ENCODE peak calls at places on chromosomes 1 and 21, in four cellular contexts. One of them, this sample, is unnamed.

GRCh38 chr21:42818328-42818749 is 61.0 kb downstream of the WDR4 start:
- DNase-seq in HFF-Myc: no peak
- DNase-seq in T-helper 2 cell treated with Interferon-gamma antibody and Interleukin-4, amounts not matched to agents 5 μg/mL and 100 μg/mL, for 36 hours: no peak
- DNase-seq in T-helper 22 cell: peak
- DNase-seq in this sample: peak

GRCh38 chr1:227920896-227921295 is 26.8 kb downstream of the WNT9A start:
- DNase-seq in HFF-Myc: no peak
- DNase-seq in T-helper 2 cell treated with Interferon-gamma antibody and Interleukin-4, amounts not matched to agents 5 μg/mL and 100 μg/mL, for 36 hours: no peak
- DNase-seq in T-helper 22 cell: no peak
- DNase-seq in this sample: no peak

GRCh38 chr1:103180660-103181059 is 72.3 kb upstream of the COL11A1 start:
- DNase-seq in HFF-Myc: peak
- DNase-seq in T-helper 2 cell treated with Interferon-gamma antibody and Interleukin-4, amounts not matched to agents 5 μg/mL and 100 μg/mL, for 36 hours: no peak
- DNase-seq in T-helper 22 cell: no peak
- DNase-seq in this sample: no peak

GRCh38 chr1:151494741-151495281 is 16.4 kb upstream of the CGN start:
- DNase-seq in HFF-Myc: peak
- DNase-seq in T-helper 2 cell treated with Interferon-gamma antibody and Interleukin-4, amounts not matched to agents 5 μg/mL and 100 μg/mL, for 36 hours: no peak
- DNase-seq in T-helper 22 cell: no peak
- DNase-seq in this sample: peak

GRCh38 chr1:154849645-154850131 is 20.4 kb downstream of the KCNN3 start:
- DNase-seq in HFF-Myc: no peak
- DNase-seq in T-helper 2 cell treated with Interferon-gamma antibody and Interleukin-4, amounts not matched to agents 5 μg/mL and 100 μg/mL, for 36 hours: peak
- DNase-seq in T-helper 22 cell: no peak
- DNase-seq in this sample: no peak

GRCh38 chr1:91501527-91501859 is 842 bp downstream of the CDC7 start:
- DNase-seq in HFF-Myc: no peak
- DNase-seq in T-helper 2 cell treated with Interferon-gamma antibody and Interleukin-4, amounts not matched to agents 5 μg/mL and 100 μg/mL, for 36 hours: no peak
- DNase-seq in T-helper 22 cell: no peak
- DNase-seq in this sample: no peak

GRCh38 chr1:59156031-59156430 is 140.9 kb upstream of the FGGY start:
- DNase-seq in HFF-Myc: no peak
- DNase-seq in T-helper 2 cell treated with Interferon-gamma antibody and Interleukin-4, amounts not matched to agents 5 μg/mL and 100 μg/mL, for 36 hours: no peak
- DNase-seq in T-helper 22 cell: no peak
- DNase-seq in this sample: no peak

GRCh38 chr1:34645919-34646318 is 108.9 kb upstream of the GJB5 start:
- DNase-seq in HFF-Myc: no peak
- DNase-seq in T-helper 2 cell treated with Interferon-gamma antibody and Interleukin-4, amounts not matched to agents 5 μg/mL and 100 μg/mL, for 36 hours: no peak
- DNase-seq in T-helper 22 cell: no peak
- DNase-seq in this sample: no peak

GRCh38 chr1:227388214-227388613 is 69.9 kb upstream of the CDC42BPA start:
- DNase-seq in HFF-Myc: no peak
- DNase-seq in T-helper 2 cell treated with Interferon-gamma antibody and Interleukin-4, amounts not matched to agents 5 μg/mL and 100 μg/mL, for 36 hours: no peak
- DNase-seq in T-helper 22 cell: no peak
- DNase-seq in this sample: no peak

GRCh38 chr1:153490272-153491051 is 30.0 kb upstream of the S100A7 start:
- DNase-seq in HFF-Myc: peak
- DNase-seq in T-helper 2 cell treated with Interferon-gamma antibody and Interleukin-4, amounts not matched to agents 5 μg/mL and 100 μg/mL, for 36 hours: no peak
- DNase-seq in T-helper 22 cell: no peak
- DNase-seq in this sample: peak

GRCh38 chr1:63264161-63264560 is 58.2 kb upstream of the FOXD3 start:
- DNase-seq in HFF-Myc: no peak
- DNase-seq in T-helper 2 cell treated with Interferon-gamma antibody and Interleukin-4, amounts not matched to agents 5 μg/mL and 100 μg/mL, for 36 hours: no peak
- DNase-seq in T-helper 22 cell: no peak
- DNase-seq in this sample: no peak

GRCh38 chr21:46191257-46191685 is 7.0 kb upstream of the SPATC1L start:
- DNase-seq in HFF-Myc: no peak
- DNase-seq in T-helper 2 cell treated with Interferon-gamma antibody and Interleukin-4, amounts not matched to agents 5 μg/mL and 100 μg/mL, for 36 hours: no peak
- DNase-seq in T-helper 22 cell: no peak
- DNase-seq in this sample: peak

GRCh38 chr1:156421062-156421938 is 52.3 kb downstream of the RHBG start:
- DNase-seq in HFF-Myc: peak
- DNase-seq in T-helper 2 cell treated with Interferon-gamma antibody and Interleukin-4, amounts not matched to agents 5 μg/mL and 100 μg/mL, for 36 hours: peak
- DNase-seq in T-helper 22 cell: peak
- DNase-seq in this sample: peak

GRCh38 chr1:77706321-77706720 is 23.9 kb upstream of the ZZZ3 start:
- DNase-seq in HFF-Myc: no peak
- DNase-seq in T-helper 2 cell treated with Interferon-gamma antibody and Interleukin-4, amounts not matched to agents 5 μg/mL and 100 μg/mL, for 36 hours: no peak
- DNase-seq in T-helper 22 cell: no peak
- DNase-seq in this sample: no peak

GRCh38 chr1:9279172-9279840 is 13.4 kb upstream of the SPSB1 start:
- DNase-seq in HFF-Myc: no peak
- DNase-seq in T-helper 2 cell treated with Interferon-gamma antibody and Interleukin-4, amounts not matched to agents 5 μg/mL and 100 μg/mL, for 36 hours: peak
- DNase-seq in T-helper 22 cell: no peak
- DNase-seq in this sample: no peak

GRCh38 chr21:14554948-14555347 is 8.8 kb upstream of the SAMSN1 start:
- DNase-seq in HFF-Myc: no peak
- DNase-seq in T-helper 2 cell treated with Interferon-gamma antibody and Interleukin-4, amounts not matched to agents 5 μg/mL and 100 μg/mL, for 36 hours: peak
- DNase-seq in T-helper 22 cell: no peak
- DNase-seq in this sample: no peak

GRCh38 chr1:221097479-221098281 is 218.4 kb downstream of the HLX start:
- DNase-seq in HFF-Myc: peak
- DNase-seq in T-helper 2 cell treated with Interferon-gamma antibody and Interleukin-4, amounts not matched to agents 5 μg/mL and 100 μg/mL, for 36 hours: no peak
- DNase-seq in T-helper 22 cell: no peak
- DNase-seq in this sample: peak

GRCh38 chr21:19607983-19608668 is 1204.5 kb upstream of the TMPRSS15 start:
- DNase-seq in HFF-Myc: no peak
- DNase-seq in T-helper 2 cell treated with Interferon-gamma antibody and Interleukin-4, amounts not matched to agents 5 μg/mL and 100 μg/mL, for 36 hours: no peak
- DNase-seq in T-helper 22 cell: no peak
- DNase-seq in this sample: no peak

GRCh38 chr21:14991957-14992356 is 72.8 kb downstream of the NRIP1 start:
- DNase-seq in HFF-Myc: no peak
- DNase-seq in T-helper 2 cell treated with Interferon-gamma antibody and Interleukin-4, amounts not matched to agents 5 μg/mL and 100 μg/mL, for 36 hours: no peak
- DNase-seq in T-helper 22 cell: no peak
- DNase-seq in this sample: no peak

GRCh38 chr1:14949836-14950674 is 203.5 kb upstream of the TMEM51 start:
- DNase-seq in HFF-Myc: no peak
- DNase-seq in T-helper 2 cell treated with Interferon-gamma antibody and Interleukin-4, amounts not matched to agents 5 μg/mL and 100 μg/mL, for 36 hours: no peak
- DNase-seq in T-helper 22 cell: no peak
- DNase-seq in this sample: no peak

GRCh38 chr1:198088360-198089071 is 68.3 kb upstream of the NEK7 start:
- DNase-seq in HFF-Myc: no peak
- DNase-seq in T-helper 2 cell treated with Interferon-gamma antibody and Interleukin-4, amounts not matched to agents 5 μg/mL and 100 μg/mL, for 36 hours: no peak
- DNase-seq in T-helper 22 cell: no peak
- DNase-seq in this sample: peak

GRCh38 chr21:30680586-30680985 is 37.9 kb downstream of the KRTAP20-3 start:
- DNase-seq in HFF-Myc: no peak
- DNase-seq in T-helper 2 cell treated with Interferon-gamma antibody and Interleukin-4, amounts not matched to agents 5 μg/mL and 100 μg/mL, for 36 hours: no peak
- DNase-seq in T-helper 22 cell: no peak
- DNase-seq in this sample: no peak

GRCh38 chr1:228224198-228225164 is 16.6 kb downstream of the OBSCN start:
- DNase-seq in HFF-Myc: no peak
- DNase-seq in T-helper 2 cell treated with Interferon-gamma antibody and Interleukin-4, amounts not matched to agents 5 μg/mL and 100 μg/mL, for 36 hours: no peak
- DNase-seq in T-helper 22 cell: no peak
- DNase-seq in this sample: no peak